ENCODE peak calls at places on chromosome 11, in seven cellular contexts. H is tibial artery, R is bronchial epithelial cell, F is heart right ventricle, A is kidney, W is fibroblast of pulmonary artery, D is mucosa of descending colon. Y is an unnamed sample.

GRCh38 chr11:130451261-130452019 is 3.0 kb downstream of the ADAMTS15 start:
- DNase-seq in W (peak; percentile 82), D (no peak), A (no peak), F (peak; percentile 69), H (peak; percentile 58), R (no peak), Y (peak; percentile 52)

GRCh38 chr11:61814242-61814957 is 2.4 kb downstream of the FADS1 start:
- DNase-seq in H (peak; percentile 57), F (peak; percentile 58), A (no peak), R (peak; percentile 40), W (peak; percentile 49), D (no peak), Y (no peak)

GRCh38 chr11:45828996-45829395 is 18.3 kb upstream of the CRY2 start:
- DNase-seq in W (no peak), H (no peak), A (no peak), F (no peak), D (no peak), R (no peak), Y (no peak)

GRCh38 chr11:119029340-119030028 is 1.2 kb downstream of the SLC37A4 start:
- DNase-seq in F (peak; percentile 21), D (peak; percentile 71), R (no peak), H (peak; percentile 34), A (peak; percentile 83), W (no peak), Y (no peak)

GRCh38 chr11:117315285-117316196 is 515 bp downstream of the BACE1 start:
- DNase-seq in A (peak; percentile 73), F (no peak), H (no peak), R (no peak), D (no peak), W (no peak), Y (peak; percentile 42)

GRCh38 chr11:59573216-59573615 is 42.4 kb downstream of the OSBP start:
- DNase-seq in F (no peak), R (peak; percentile 63), H (no peak), D (no peak), W (peak; percentile 84), A (no peak), Y (peak; percentile 82)

GRCh38 chr11:15072551-15073143 is 746 bp upstream of the CALCB start:
- DNase-seq in D (no peak), R (no peak), W (no peak), A (peak; percentile 55), F (no peak), H (no peak), Y (no peak)

GRCh38 chr11:83523676-83524075 is 237.5 kb upstream of the CCDC90B start:
- DNase-seq in A (no peak), F (no peak), D (no peak), W (no peak), H (no peak), R (no peak), Y (no peak)

GRCh38 chr11:102293873-102294601 is 23.2 kb upstream of the BIRC3 start:
- DNase-seq in A (no peak), D (no peak), W (peak; percentile 69), H (no peak), R (peak; percentile 67), F (no peak), Y (no peak)

GRCh38 chr11:17645190-17645970 is 74.0 kb upstream of the MYOD1 start:
- DNase-seq in F (no peak), A (no peak), D (no peak), H (no peak), R (no peak), W (no peak), Y (no peak)

GRCh38 chr11:33371049-33371448 is 113.9 kb downstream of the HIPK3 start:
- DNase-seq in A (no peak), W (no peak), F (no peak), H (no peak), R (no peak), D (no peak), Y (no peak)

GRCh38 chr11:71272161-71272560 is 19.8 kb upstream of the SHANK2 start:
- DNase-seq in H (no peak), D (no peak), R (no peak), W (no peak), F (no peak), A (no peak), Y (no peak)

GRCh38 chr11:118763038-118763437 is 27.9 kb downstream of the DDX6 start:
- DNase-seq in H (no peak), A (no peak), W (no peak), D (no peak), R (no peak), F (no peak), Y (peak; percentile 46)

GRCh38 chr11:128508785-128509518 is 78.4 kb downstream of the ETS1 start:
- DNase-seq in A (no peak), D (no peak), R (peak; percentile 65), F (no peak), H (no peak), W (no peak), Y (peak; percentile 62)
- H3K4me3 ChIP-seq in A (no peak overlapping the region), D (no peak overlapping the region), R (no peak overlapping the region), F (no peak overlapping the region), H (no peak overlapping the region), W (no peak overlapping the region), Y (no peak overlapping the region)

GRCh38 chr11:115693002-115693401 is 188.8 kb upstream of the CADM1 start:
- DNase-seq in R (no peak), F (no peak), W (no peak), D (no peak), A (no peak), H (no peak), Y (no peak)
- TF ChIP-seq CTCF in R (no peak), F (no peak), W (no peak), D (no peak), A (no peak), H (no peak), Y (no peak)

DNA sequence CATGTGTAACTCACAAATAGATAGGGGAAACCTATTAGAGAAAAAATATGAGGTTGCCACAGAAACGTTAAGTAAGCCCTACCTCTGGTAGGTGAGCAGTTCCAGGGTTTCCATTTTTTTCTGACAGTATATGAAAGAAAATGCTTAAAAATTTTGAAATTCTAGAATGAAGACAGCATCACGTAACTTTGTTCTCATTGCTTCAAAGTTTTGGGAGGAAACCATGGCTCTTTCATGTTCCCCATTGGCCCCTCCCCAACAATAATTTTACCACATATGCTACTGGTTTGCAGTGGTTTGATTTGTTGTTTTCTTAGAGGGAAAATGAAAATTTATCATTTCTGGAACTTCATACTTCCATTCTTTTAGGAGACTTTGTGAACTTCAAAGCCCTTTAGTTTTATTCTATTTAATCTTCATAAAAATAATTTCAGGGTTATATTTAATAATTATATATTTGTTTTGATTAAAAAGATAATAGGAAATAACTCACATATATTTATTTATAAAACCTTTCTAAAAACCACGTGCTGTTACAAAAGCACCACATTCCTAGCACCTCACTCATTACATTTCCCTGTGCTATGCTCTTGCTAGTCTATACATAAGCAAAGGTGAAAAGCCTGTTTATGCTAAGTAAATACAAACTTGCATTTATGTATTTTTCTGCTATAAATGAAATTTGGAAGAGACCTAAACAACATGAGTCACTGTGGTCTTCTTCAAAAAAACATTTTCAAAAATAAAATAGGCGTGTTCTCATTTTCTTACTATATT is 113.4 kb downstream of the CASP12 start:
- DNase-seq in A (no peak), D (no peak), W (no peak), H (no peak), R (peak; percentile 75), F (no peak), Y (no peak)
- H3K4me3 ChIP-seq in A (no peak overlapping the region), D (no peak overlapping the region), W (no peak overlapping the region), H (no peak overlapping the region), R (no peak overlapping the region), F (no peak overlapping the region), Y (no peak overlapping the region)

DNA sequence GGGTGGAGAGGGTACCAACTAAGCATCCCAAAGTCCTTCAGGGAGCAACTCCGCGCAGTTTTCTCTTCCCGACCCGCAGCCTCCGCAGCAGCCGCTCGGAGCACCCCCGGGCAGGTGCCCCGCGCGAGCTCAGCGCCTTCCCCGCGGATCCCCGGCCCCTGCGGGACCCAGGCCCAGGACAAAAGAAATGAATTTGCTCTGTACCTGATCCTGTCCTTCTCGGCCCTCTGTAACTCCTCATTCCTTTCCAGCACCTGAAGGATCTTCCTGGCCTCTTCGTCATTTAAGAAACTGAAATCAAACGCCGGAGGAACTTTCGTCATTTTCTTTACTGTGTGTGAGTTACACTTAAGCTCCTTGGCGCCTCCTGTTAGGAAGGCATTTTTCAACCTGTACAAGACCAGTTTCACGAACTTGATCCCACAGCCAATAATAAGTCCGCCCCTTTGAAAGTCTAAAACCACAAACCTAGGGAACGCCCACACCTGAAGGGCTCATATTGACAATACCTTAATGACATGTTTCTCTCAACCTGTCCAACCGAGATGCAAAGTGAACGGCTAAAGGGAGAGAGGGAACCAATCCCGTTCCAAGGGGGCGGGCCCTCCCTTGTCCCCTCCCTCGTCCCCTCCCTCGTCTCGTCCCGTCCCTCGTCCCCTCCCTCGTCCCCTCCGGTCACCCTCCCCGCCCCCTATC is at the start of gene EXPH5:
- DNase-seq in A (peak; percentile 97), H (peak; percentile 80), D (peak; percentile 96), W (peak; percentile 35), R (peak; percentile 98), F (peak; percentile 86), Y (peak; percentile 54)
- TF ChIP-seq CTCF in A (no peak), H (no peak), D (no peak), W (no peak), R (peak; percentile 20), F (no peak), Y (no peak)

Y was measured in foreskin fibroblast.